ENCODE peak calls at places on chromosome 7, in ten cellular contexts. One of them, this sample, is unnamed.

GRCh38 chr7:81865754-81866153 is 95.9 kb upstream of the HGF start:
- DNase-seq in activated naive CD4-positive, alpha-beta T cell treated with anti-CD3 and anti-CD28 coated beads for 36 hours: no peak
- DNase-seq in dermis blood vessel endothelial cell: no peak
- DNase-seq in DMS79: no peak
- DNase-seq in stimulated activated CD8-positive, alpha-beta memory T cell treated with anti-CD3 and anti-CD28 coated beads, Interleukin-12 subunit alpha, Interleukin-12 subunit beta, amount 100 ng/mL, for 1 hour: no peak
- DNase-seq in SHP77: no peak
- DNase-seq in stimulated activated CD4-positive, alpha-beta T cell treated with anti-CD3 and anti-CD28 coated beads, TNF-alpha, amount 100 ng/mL, for 48 hours: no peak
- DNase-seq in ureter: no peak
- DNase-seq in activated CD8-positive, alpha-beta memory T cell treated with anti-CD3 and anti-CD28 coated beads for 1 hour: no peak
- DNase-seq in endothelial cell: no peak
- DNase-seq in this sample: no peak

GRCh38 chr7:64606385-64606784 is 43.5 kb upstream of the ZNF680 start:
- DNase-seq in activated naive CD4-positive, alpha-beta T cell treated with anti-CD3 and anti-CD28 coated beads for 36 hours: no peak
- DNase-seq in ureter: no peak
- DNase-seq in dermis blood vessel endothelial cell: no peak
- DNase-seq in DMS79: no peak
- DNase-seq in activated CD8-positive, alpha-beta memory T cell treated with anti-CD3 and anti-CD28 coated beads for 1 hour: no peak
- DNase-seq in stimulated activated CD8-positive, alpha-beta memory T cell treated with anti-CD3 and anti-CD28 coated beads, Interleukin-12 subunit alpha, Interleukin-12 subunit beta, amount 100 ng/mL, for 1 hour: no peak
- DNase-seq in endothelial cell: no peak
- DNase-seq in SHP77: no peak
- DNase-seq in stimulated activated CD4-positive, alpha-beta T cell treated with anti-CD3 and anti-CD28 coated beads, TNF-alpha, amount 100 ng/mL, for 48 hours: no peak
- DNase-seq in this sample: no peak

GRCh38 chr7:25968205-25968993 is 183.6 kb upstream of the NFE2L3 start:
- DNase-seq in stimulated activated CD8-positive, alpha-beta memory T cell treated with anti-CD3 and anti-CD28 coated beads, Interleukin-12 subunit alpha, Interleukin-12 subunit beta, amount 100 ng/mL, for 1 hour: no peak
- DNase-seq in SHP77: peak
- DNase-seq in stimulated activated CD4-positive, alpha-beta T cell treated with anti-CD3 and anti-CD28 coated beads, TNF-alpha, amount 100 ng/mL, for 48 hours: no peak
- DNase-seq in ureter: no peak
- DNase-seq in DMS79: no peak
- DNase-seq in activated naive CD4-positive, alpha-beta T cell treated with anti-CD3 and anti-CD28 coated beads for 36 hours: peak
- DNase-seq in dermis blood vessel endothelial cell: no peak
- DNase-seq in endothelial cell: no peak
- DNase-seq in activated CD8-positive, alpha-beta memory T cell treated with anti-CD3 and anti-CD28 coated beads for 1 hour: no peak
- DNase-seq in this sample: no peak

GRCh38 chr7:123734498-123734897 is 14.3 kb downstream of the WASL start:
- DNase-seq in dermis blood vessel endothelial cell: no peak
- DNase-seq in stimulated activated CD8-positive, alpha-beta memory T cell treated with anti-CD3 and anti-CD28 coated beads, Interleukin-12 subunit alpha, Interleukin-12 subunit beta, amount 100 ng/mL, for 1 hour: no peak
- DNase-seq in SHP77: no peak
- DNase-seq in activated naive CD4-positive, alpha-beta T cell treated with anti-CD3 and anti-CD28 coated beads for 36 hours: no peak
- DNase-seq in stimulated activated CD4-positive, alpha-beta T cell treated with anti-CD3 and anti-CD28 coated beads, TNF-alpha, amount 100 ng/mL, for 48 hours: no peak
- DNase-seq in DMS79: no peak
- DNase-seq in endothelial cell: no peak
- DNase-seq in ureter: no peak
- DNase-seq in activated CD8-positive, alpha-beta memory T cell treated with anti-CD3 and anti-CD28 coated beads for 1 hour: no peak
- DNase-seq in this sample: no peak

GRCh38 chr7:28754027-28754426 is 204.1 kb downstream of the TRIL start:
- DNase-seq in stimulated activated CD8-positive, alpha-beta memory T cell treated with anti-CD3 and anti-CD28 coated beads, Interleukin-12 subunit alpha, Interleukin-12 subunit beta, amount 100 ng/mL, for 1 hour: no peak
- DNase-seq in dermis blood vessel endothelial cell: no peak
- DNase-seq in SHP77: peak
- DNase-seq in DMS79: no peak
- DNase-seq in activated naive CD4-positive, alpha-beta T cell treated with anti-CD3 and anti-CD28 coated beads for 36 hours: no peak
- DNase-seq in stimulated activated CD4-positive, alpha-beta T cell treated with anti-CD3 and anti-CD28 coated beads, TNF-alpha, amount 100 ng/mL, for 48 hours: no peak
- DNase-seq in ureter: no peak
- DNase-seq in activated CD8-positive, alpha-beta memory T cell treated with anti-CD3 and anti-CD28 coated beads for 1 hour: no peak
- DNase-seq in endothelial cell: no peak
- DNase-seq in this sample: no peak

GRCh38 chr7:150716368-150716767 is at the start of gene GIMAP1:
- DNase-seq in DMS79: no peak
- DNase-seq in SHP77: no peak
- DNase-seq in dermis blood vessel endothelial cell: peak
- DNase-seq in ureter: no peak
- DNase-seq in stimulated activated CD4-positive, alpha-beta T cell treated with anti-CD3 and anti-CD28 coated beads, TNF-alpha, amount 100 ng/mL, for 48 hours: no peak
- DNase-seq in activated naive CD4-positive, alpha-beta T cell treated with anti-CD3 and anti-CD28 coated beads for 36 hours: peak
- DNase-seq in stimulated activated CD8-positive, alpha-beta memory T cell treated with anti-CD3 and anti-CD28 coated beads, Interleukin-12 subunit alpha, Interleukin-12 subunit beta, amount 100 ng/mL, for 1 hour: peak
- DNase-seq in activated CD8-positive, alpha-beta memory T cell treated with anti-CD3 and anti-CD28 coated beads for 1 hour: peak
- DNase-seq in endothelial cell: no peak
- DNase-seq in this sample: no peak

GRCh38 chr7:360454-361100 is 70.6 kb downstream of the FOXL3 start:
- DNase-seq in stimulated activated CD4-positive, alpha-beta T cell treated with anti-CD3 and anti-CD28 coated beads, TNF-alpha, amount 100 ng/mL, for 48 hours: no peak
- DNase-seq in SHP77: no peak
- DNase-seq in ureter: no peak
- DNase-seq in endothelial cell: no peak
- DNase-seq in activated naive CD4-positive, alpha-beta T cell treated with anti-CD3 and anti-CD28 coated beads for 36 hours: peak
- DNase-seq in DMS79: no peak
- DNase-seq in dermis blood vessel endothelial cell: no peak
- DNase-seq in activated CD8-positive, alpha-beta memory T cell treated with anti-CD3 and anti-CD28 coated beads for 1 hour: no peak
- DNase-seq in stimulated activated CD8-positive, alpha-beta memory T cell treated with anti-CD3 and anti-CD28 coated beads, Interleukin-12 subunit alpha, Interleukin-12 subunit beta, amount 100 ng/mL, for 1 hour: no peak
- DNase-seq in this sample: no peak

GRCh38 chr7:86768967-86769760 is 125.5 kb downstream of the GRM3 start:
- DNase-seq in dermis blood vessel endothelial cell: no peak
- DNase-seq in SHP77: no peak
- DNase-seq in stimulated activated CD4-positive, alpha-beta T cell treated with anti-CD3 and anti-CD28 coated beads, TNF-alpha, amount 100 ng/mL, for 48 hours: no peak
- DNase-seq in ureter: no peak
- DNase-seq in activated CD8-positive, alpha-beta memory T cell treated with anti-CD3 and anti-CD28 coated beads for 1 hour: no peak
- DNase-seq in endothelial cell: no peak
- DNase-seq in DMS79: no peak
- DNase-seq in activated naive CD4-positive, alpha-beta T cell treated with anti-CD3 and anti-CD28 coated beads for 36 hours: no peak
- DNase-seq in stimulated activated CD8-positive, alpha-beta memory T cell treated with anti-CD3 and anti-CD28 coated beads, Interleukin-12 subunit alpha, Interleukin-12 subunit beta, amount 100 ng/mL, for 1 hour: no peak
- DNase-seq in this sample: no peak

GRCh38 chr7:102050864-102051460 is 233.5 kb downstream of the CUX1 start:
- DNase-seq in ureter: no peak
- DNase-seq in stimulated activated CD8-positive, alpha-beta memory T cell treated with anti-CD3 and anti-CD28 coated beads, Interleukin-12 subunit alpha, Interleukin-12 subunit beta, amount 100 ng/mL, for 1 hour: no peak
- DNase-seq in SHP77: no peak
- DNase-seq in DMS79: no peak
- DNase-seq in dermis blood vessel endothelial cell: no peak
- DNase-seq in activated naive CD4-positive, alpha-beta T cell treated with anti-CD3 and anti-CD28 coated beads for 36 hours: no peak
- DNase-seq in endothelial cell: no peak
- DNase-seq in stimulated activated CD4-positive, alpha-beta T cell treated with anti-CD3 and anti-CD28 coated beads, TNF-alpha, amount 100 ng/mL, for 48 hours: no peak
- DNase-seq in activated CD8-positive, alpha-beta memory T cell treated with anti-CD3 and anti-CD28 coated beads for 1 hour: no peak
- DNase-seq in this sample: no peak

GRCh38 chr7:40008218-40008815 is 58.3 kb downstream of the CDK13 start:
- DNase-seq in ureter: no peak
- DNase-seq in SHP77: no peak
- DNase-seq in stimulated activated CD8-positive, alpha-beta memory T cell treated with anti-CD3 and anti-CD28 coated beads, Interleukin-12 subunit alpha, Interleukin-12 subunit beta, amount 100 ng/mL, for 1 hour: no peak
- DNase-seq in endothelial cell: no peak
- DNase-seq in dermis blood vessel endothelial cell: peak
- DNase-seq in stimulated activated CD4-positive, alpha-beta T cell treated with anti-CD3 and anti-CD28 coated beads, TNF-alpha, amount 100 ng/mL, for 48 hours: no peak
- DNase-seq in activated naive CD4-positive, alpha-beta T cell treated with anti-CD3 and anti-CD28 coated beads for 36 hours: no peak
- DNase-seq in DMS79: no peak
- DNase-seq in activated CD8-positive, alpha-beta memory T cell treated with anti-CD3 and anti-CD28 coated beads for 1 hour: no peak
- DNase-seq in this sample: no peak

GRCh38 chr7:151504715-151505326 is 14.9 kb downstream of the RHEB start:
- DNase-seq in endothelial cell: no peak
- DNase-seq in activated naive CD4-positive, alpha-beta T cell treated with anti-CD3 and anti-CD28 coated beads for 36 hours: no peak
- DNase-seq in activated CD8-positive, alpha-beta memory T cell treated with anti-CD3 and anti-CD28 coated beads for 1 hour: no peak
- DNase-seq in SHP77: no peak
- DNase-seq in ureter: no peak
- DNase-seq in stimulated activated CD8-positive, alpha-beta memory T cell treated with anti-CD3 and anti-CD28 coated beads, Interleukin-12 subunit alpha, Interleukin-12 subunit beta, amount 100 ng/mL, for 1 hour: no peak
- DNase-seq in stimulated activated CD4-positive, alpha-beta T cell treated with anti-CD3 and anti-CD28 coated beads, TNF-alpha, amount 100 ng/mL, for 48 hours: no peak
- DNase-seq in DMS79: no peak
- DNase-seq in dermis blood vessel endothelial cell: no peak
- DNase-seq in this sample: no peak

GRCh38 chr7:112067609-112068540 is 138.3 kb downstream of the DOCK4 start:
- DNase-seq in stimulated activated CD8-positive, alpha-beta memory T cell treated with anti-CD3 and anti-CD28 coated beads, Interleukin-12 subunit alpha, Interleukin-12 subunit beta, amount 100 ng/mL, for 1 hour: no peak
- DNase-seq in DMS79: no peak
- DNase-seq in stimulated activated CD4-positive, alpha-beta T cell treated with anti-CD3 and anti-CD28 coated beads, TNF-alpha, amount 100 ng/mL, for 48 hours: no peak
- DNase-seq in activated naive CD4-positive, alpha-beta T cell treated with anti-CD3 and anti-CD28 coated beads for 36 hours: no peak
- DNase-seq in activated CD8-positive, alpha-beta memory T cell treated with anti-CD3 and anti-CD28 coated beads for 1 hour: no peak
- DNase-seq in endothelial cell: no peak
- DNase-seq in dermis blood vessel endothelial cell: no peak
- DNase-seq in ureter: no peak
- DNase-seq in SHP77: no peak
- DNase-seq in this sample: no peak

GRCh38 chr7:13034693-13035092 is 347.3 kb downstream of the ARL4A start:
- DNase-seq in activated naive CD4-positive, alpha-beta T cell treated with anti-CD3 and anti-CD28 coated beads for 36 hours: no peak
- DNase-seq in stimulated activated CD8-positive, alpha-beta memory T cell treated with anti-CD3 and anti-CD28 coated beads, Interleukin-12 subunit alpha, Interleukin-12 subunit beta, amount 100 ng/mL, for 1 hour: no peak
- DNase-seq in stimulated activated CD4-positive, alpha-beta T cell treated with anti-CD3 and anti-CD28 coated beads, TNF-alpha, amount 100 ng/mL, for 48 hours: no peak
- DNase-seq in SHP77: no peak
- DNase-seq in dermis blood vessel endothelial cell: no peak
- DNase-seq in activated CD8-positive, alpha-beta memory T cell treated with anti-CD3 and anti-CD28 coated beads for 1 hour: no peak
- DNase-seq in endothelial cell: no peak
- DNase-seq in DMS79: no peak
- DNase-seq in ureter: no peak
- DNase-seq in this sample: no peak

GRCh38 chr7:122448893-122449589 is 144.5 kb upstream of the FEZF1 start:
- DNase-seq in stimulated activated CD4-positive, alpha-beta T cell treated with anti-CD3 and anti-CD28 coated beads, TNF-alpha, amount 100 ng/mL, for 48 hours: no peak
- DNase-seq in dermis blood vessel endothelial cell: no peak
- DNase-seq in activated naive CD4-positive, alpha-beta T cell treated with anti-CD3 and anti-CD28 coated beads for 36 hours: no peak
- DNase-seq in DMS79: no peak
- DNase-seq in endothelial cell: no peak
- DNase-seq in stimulated activated CD8-positive, alpha-beta memory T cell treated with anti-CD3 and anti-CD28 coated beads, Interleukin-12 subunit alpha, Interleukin-12 subunit beta, amount 100 ng/mL, for 1 hour: no peak
- DNase-seq in ureter: no peak
- DNase-seq in SHP77: no peak
- DNase-seq in activated CD8-positive, alpha-beta memory T cell treated with anti-CD3 and anti-CD28 coated beads for 1 hour: no peak
- DNase-seq in this sample: no peak

GRCh38 chr7:5422324-5423271 is 1.0 kb downstream of the TNRC18 start:
- DNase-seq in DMS79: no peak
- DNase-seq in activated naive CD4-positive, alpha-beta T cell treated with anti-CD3 and anti-CD28 coated beads for 36 hours: no peak
- DNase-seq in ureter: no peak
- DNase-seq in SHP77: no peak
- DNase-seq in endothelial cell: peak
- DNase-seq in stimulated activated CD8-positive, alpha-beta memory T cell treated with anti-CD3 and anti-CD28 coated beads, Interleukin-12 subunit alpha, Interleukin-12 subunit beta, amount 100 ng/mL, for 1 hour: no peak
- DNase-seq in activated CD8-positive, alpha-beta memory T cell treated with anti-CD3 and anti-CD28 coated beads for 1 hour: no peak
- DNase-seq in dermis blood vessel endothelial cell: peak
- DNase-seq in stimulated activated CD4-positive, alpha-beta T cell treated with anti-CD3 and anti-CD28 coated beads, TNF-alpha, amount 100 ng/mL, for 48 hours: no peak
- DNase-seq in this sample: no peak

GRCh38 chr7:17849504-17849903 is 90.8 kb downstream of the SNX13 start:
- DNase-seq in SHP77: no peak
- DNase-seq in dermis blood vessel endothelial cell: no peak
- DNase-seq in stimulated activated CD4-positive, alpha-beta T cell treated with anti-CD3 and anti-CD28 coated beads, TNF-alpha, amount 100 ng/mL, for 48 hours: no peak
- DNase-seq in stimulated activated CD8-positive, alpha-beta memory T cell treated with anti-CD3 and anti-CD28 coated beads, Interleukin-12 subunit alpha, Interleukin-12 subunit beta, amount 100 ng/mL, for 1 hour: no peak
- DNase-seq in activated naive CD4-positive, alpha-beta T cell treated with anti-CD3 and anti-CD28 coated beads for 36 hours: no peak
- DNase-seq in ureter: no peak
- DNase-seq in DMS79: no peak
- DNase-seq in activated CD8-positive, alpha-beta memory T cell treated with anti-CD3 and anti-CD28 coated beads for 1 hour: no peak
- DNase-seq in endothelial cell: no peak
- DNase-seq in this sample: no peak

GRCh38 chr7:139681463-139681755 is 96.4 kb downstream of the HIPK2 start:
- DNase-seq in ureter: no peak
- DNase-seq in activated CD8-positive, alpha-beta memory T cell treated with anti-CD3 and anti-CD28 coated beads for 1 hour: no peak
- DNase-seq in endothelial cell: no peak
- DNase-seq in activated naive CD4-positive, alpha-beta T cell treated with anti-CD3 and anti-CD28 coated beads for 36 hours: no peak
- DNase-seq in dermis blood vessel endothelial cell: no peak
- DNase-seq in stimulated activated CD8-positive, alpha-beta memory T cell treated with anti-CD3 and anti-CD28 coated beads, Interleukin-12 subunit alpha, Interleukin-12 subunit beta, amount 100 ng/mL, for 1 hour: no peak
- DNase-seq in SHP77: no peak
- DNase-seq in DMS79: no peak
- DNase-seq in stimulated activated CD4-positive, alpha-beta T cell treated with anti-CD3 and anti-CD28 coated beads, TNF-alpha, amount 100 ng/mL, for 48 hours: no peak
- DNase-seq in this sample: no peak

GRCh38 chr7:158372400-158373302 is 215.0 kb downstream of the PTPRN2 start:
- DNase-seq in activated naive CD4-positive, alpha-beta T cell treated with anti-CD3 and anti-CD28 coated beads for 36 hours: no peak
- DNase-seq in activated CD8-positive, alpha-beta memory T cell treated with anti-CD3 and anti-CD28 coated beads for 1 hour: no peak
- DNase-seq in ureter: no peak
- DNase-seq in stimulated activated CD8-positive, alpha-beta memory T cell treated with anti-CD3 and anti-CD28 coated beads, Interleukin-12 subunit alpha, Interleukin-12 subunit beta, amount 100 ng/mL, for 1 hour: no peak
- DNase-seq in DMS79: no peak
- DNase-seq in SHP77: no peak
- DNase-seq in stimulated activated CD4-positive, alpha-beta T cell treated with anti-CD3 and anti-CD28 coated beads, TNF-alpha, amount 100 ng/mL, for 48 hours: no peak
- DNase-seq in endothelial cell: no peak
- DNase-seq in dermis blood vessel endothelial cell: no peak
- DNase-seq in this sample: no peak

GRCh38 chr7:19522486-19522885 is 186.4 kb downstream of the POLR1F start:
- DNase-seq in endothelial cell: no peak
- DNase-seq in activated CD8-positive, alpha-beta memory T cell treated with anti-CD3 and anti-CD28 coated beads for 1 hour: no peak
- DNase-seq in activated naive CD4-positive, alpha-beta T cell treated with anti-CD3 and anti-CD28 coated beads for 36 hours: no peak
- DNase-seq in stimulated activated CD8-positive, alpha-beta memory T cell treated with anti-CD3 and anti-CD28 coated beads, Interleukin-12 subunit alpha, Interleukin-12 subunit beta, amount 100 ng/mL, for 1 hour: no peak
- DNase-seq in ureter: no peak
- DNase-seq in DMS79: no peak
- DNase-seq in stimulated activated CD4-positive, alpha-beta T cell treated with anti-CD3 and anti-CD28 coated beads, TNF-alpha, amount 100 ng/mL, for 48 hours: no peak
- DNase-seq in SHP77: no peak
- DNase-seq in dermis blood vessel endothelial cell: no peak
- DNase-seq in this sample: no peak

GRCh38 chr7:86926732-86927131 is 132.7 kb downstream of the ELAPOR2 start:
- DNase-seq in stimulated activated CD8-positive, alpha-beta memory T cell treated with anti-CD3 and anti-CD28 coated beads, Interleukin-12 subunit alpha, Interleukin-12 subunit beta, amount 100 ng/mL, for 1 hour: peak
- DNase-seq in SHP77: peak
- DNase-seq in ureter: no peak
- DNase-seq in endothelial cell: peak
- DNase-seq in stimulated activated CD4-positive, alpha-beta T cell treated with anti-CD3 and anti-CD28 coated beads, TNF-alpha, amount 100 ng/mL, for 48 hours: no peak
- DNase-seq in activated naive CD4-positive, alpha-beta T cell treated with anti-CD3 and anti-CD28 coated beads for 36 hours: peak
- DNase-seq in activated CD8-positive, alpha-beta memory T cell treated with anti-CD3 and anti-CD28 coated beads for 1 hour: no peak
- DNase-seq in DMS79: no peak
- DNase-seq in dermis blood vessel endothelial cell: peak
- DNase-seq in this sample: no peak

GRCh38 chr7:55062106-55062499 is 43.3 kb downstream of the EGFR start:
- DNase-seq in dermis blood vessel endothelial cell: no peak
- DNase-seq in stimulated activated CD8-positive, alpha-beta memory T cell treated with anti-CD3 and anti-CD28 coated beads, Interleukin-12 subunit alpha, Interleukin-12 subunit beta, amount 100 ng/mL, for 1 hour: no peak
- DNase-seq in SHP77: no peak
- DNase-seq in stimulated activated CD4-positive, alpha-beta T cell treated with anti-CD3 and anti-CD28 coated beads, TNF-alpha, amount 100 ng/mL, for 48 hours: no peak
- DNase-seq in activated naive CD4-positive, alpha-beta T cell treated with anti-CD3 and anti-CD28 coated beads for 36 hours: no peak
- DNase-seq in ureter: no peak
- DNase-seq in activated CD8-positive, alpha-beta memory T cell treated with anti-CD3 and anti-CD28 coated beads for 1 hour: no peak
- DNase-seq in endothelial cell: no peak
- DNase-seq in DMS79: no peak
- DNase-seq in this sample: no peak

GRCh38 chr7:24826662-24827020 is 69.4 kb upstream of the GSDME start:
- DNase-seq in stimulated activated CD8-positive, alpha-beta memory T cell treated with anti-CD3 and anti-CD28 coated beads, Interleukin-12 subunit alpha, Interleukin-12 subunit beta, amount 100 ng/mL, for 1 hour: no peak
- DNase-seq in ureter: no peak
- DNase-seq in stimulated activated CD4-positive, alpha-beta T cell treated with anti-CD3 and anti-CD28 coated beads, TNF-alpha, amount 100 ng/mL, for 48 hours: no peak
- DNase-seq in dermis blood vessel endothelial cell: no peak
- DNase-seq in endothelial cell: no peak
- DNase-seq in DMS79: no peak
- DNase-seq in activated naive CD4-positive, alpha-beta T cell treated with anti-CD3 and anti-CD28 coated beads for 36 hours: no peak
- DNase-seq in activated CD8-positive, alpha-beta memory T cell treated with anti-CD3 and anti-CD28 coated beads for 1 hour: no peak
- DNase-seq in SHP77: no peak
- DNase-seq in this sample: no peak

GRCh38 chr7:284762-285722 is 4.9 kb upstream of the FOXL3 start:
- DNase-seq in stimulated activated CD8-positive, alpha-beta memory T cell treated with anti-CD3 and anti-CD28 coated beads, Interleukin-12 subunit alpha, Interleukin-12 subunit beta, amount 100 ng/mL, for 1 hour: no peak
- DNase-seq in endothelial cell: no peak
- DNase-seq in DMS79: no peak
- DNase-seq in dermis blood vessel endothelial cell: no peak
- DNase-seq in activated CD8-positive, alpha-beta memory T cell treated with anti-CD3 and anti-CD28 coated beads for 1 hour: no peak
- DNase-seq in activated naive CD4-positive, alpha-beta T cell treated with anti-CD3 and anti-CD28 coated beads for 36 hours: no peak
- DNase-seq in ureter: no peak
- DNase-seq in SHP77: no peak
- DNase-seq in stimulated activated CD4-positive, alpha-beta T cell treated with anti-CD3 and anti-CD28 coated beads, TNF-alpha, amount 100 ng/mL, for 48 hours: no peak
- DNase-seq in this sample: no peak

GRCh38 chr7:142587578-142588191 is 161.6 kb upstream of the PRSS1 start:
- DNase-seq in SHP77: peak
- DNase-seq in ureter: no peak
- DNase-seq in stimulated activated CD8-positive, alpha-beta memory T cell treated with anti-CD3 and anti-CD28 coated beads, Interleukin-12 subunit alpha, Interleukin-12 subunit beta, amount 100 ng/mL, for 1 hour: no peak
- DNase-seq in dermis blood vessel endothelial cell: peak
- DNase-seq in stimulated activated CD4-positive, alpha-beta T cell treated with anti-CD3 and anti-CD28 coated beads, TNF-alpha, amount 100 ng/mL, for 48 hours: no peak
- DNase-seq in endothelial cell: peak
- DNase-seq in activated CD8-positive, alpha-beta memory T cell treated with anti-CD3 and anti-CD28 coated beads for 1 hour: no peak
- DNase-seq in DMS79: no peak
- DNase-seq in activated naive CD4-positive, alpha-beta T cell treated with anti-CD3 and anti-CD28 coated beads for 36 hours: no peak
- DNase-seq in this sample: no peak

GRCh38 chr7:122767339-122767738 is 64.6 kb upstream of the RNF148 start:
- DNase-seq in stimulated activated CD4-positive, alpha-beta T cell treated with anti-CD3 and anti-CD28 coated beads, TNF-alpha, amount 100 ng/mL, for 48 hours: no peak
- DNase-seq in ureter: no peak
- DNase-seq in stimulated activated CD8-positive, alpha-beta memory T cell treated with anti-CD3 and anti-CD28 coated beads, Interleukin-12 subunit alpha, Interleukin-12 subunit beta, amount 100 ng/mL, for 1 hour: no peak
- DNase-seq in DMS79: no peak
- DNase-seq in activated CD8-positive, alpha-beta memory T cell treated with anti-CD3 and anti-CD28 coated beads for 1 hour: no peak
- DNase-seq in dermis blood vessel endothelial cell: no peak
- DNase-seq in endothelial cell: no peak
- DNase-seq in activated naive CD4-positive, alpha-beta T cell treated with anti-CD3 and anti-CD28 coated beads for 36 hours: no peak
- DNase-seq in SHP77: no peak
- DNase-seq in this sample: no peak